ENCODE peak calls at places on chromosomes 13 and 19, in five cellular contexts. H is GM12891, C is suprapubic skin, I is K562, G is breast epithelium. V is an unnamed sample.

GRCh38 chr19:33254245-33254824 is 28.7 kb upstream of the SLC7A10 start:
- DNase-seq in H (no peak), C (no peak), I (no peak), G (no peak), V (no peak)

GRCh38 chr19:5480427-5480836 is 25.2 kb downstream of the ZNRF4 start:
- DNase-seq in H (no peak), C (no peak), I (peak; percentile 63), G (no peak), V (no peak)

GRCh38 chr13:108272333-108272732 is 2.8 kb downstream of the TNFSF13B start:
- DNase-seq in H (no peak), C (no peak), I (no peak), G (no peak), V (no peak)

GRCh38 chr13:48891586-48891985 is 84.1 kb upstream of the FNDC3A start:
- DNase-seq in H (no peak), C (no peak), I (no peak), G (no peak), V (no peak)

GRCh38 chr13:113145496-113145895 is 13.0 kb upstream of the PROZ start:
- DNase-seq in H (no peak), C (no peak), I (no peak), G (no peak), V (no peak)

GRCh38 chr19:29326849-29327840 is 114.2 kb upstream of the UQCRFS1 start:
- DNase-seq in H (no peak), C (no peak), I (no peak), G (no peak), V (no peak)

GRCh38 chr19:32800757-32801156 is 68.8 kb downstream of the SLC7A9 start:
- DNase-seq in H (no peak), C (no peak), I (no peak), G (no peak), V (no peak)

GRCh38 chr13:94249512-94249911 is 230.0 kb downstream of the DCT start:
- DNase-seq in H (no peak), C (no peak), I (no peak), G (no peak), V (no peak)

GRCh38 chr19:2722541-2723344 is 1.6 kb upstream of the DIRAS1 start:
- DNase-seq in H (no peak), C (no peak), I (peak; percentile 65), G (peak; percentile 66), V (peak; percentile 27)

GRCh38 chr19:43777163-43777700 is 3.5 kb downstream of the KCNN4 start:
- DNase-seq in H (no peak), C (no peak), I (peak; percentile 39), G (no peak), V (no peak)

DNA sequence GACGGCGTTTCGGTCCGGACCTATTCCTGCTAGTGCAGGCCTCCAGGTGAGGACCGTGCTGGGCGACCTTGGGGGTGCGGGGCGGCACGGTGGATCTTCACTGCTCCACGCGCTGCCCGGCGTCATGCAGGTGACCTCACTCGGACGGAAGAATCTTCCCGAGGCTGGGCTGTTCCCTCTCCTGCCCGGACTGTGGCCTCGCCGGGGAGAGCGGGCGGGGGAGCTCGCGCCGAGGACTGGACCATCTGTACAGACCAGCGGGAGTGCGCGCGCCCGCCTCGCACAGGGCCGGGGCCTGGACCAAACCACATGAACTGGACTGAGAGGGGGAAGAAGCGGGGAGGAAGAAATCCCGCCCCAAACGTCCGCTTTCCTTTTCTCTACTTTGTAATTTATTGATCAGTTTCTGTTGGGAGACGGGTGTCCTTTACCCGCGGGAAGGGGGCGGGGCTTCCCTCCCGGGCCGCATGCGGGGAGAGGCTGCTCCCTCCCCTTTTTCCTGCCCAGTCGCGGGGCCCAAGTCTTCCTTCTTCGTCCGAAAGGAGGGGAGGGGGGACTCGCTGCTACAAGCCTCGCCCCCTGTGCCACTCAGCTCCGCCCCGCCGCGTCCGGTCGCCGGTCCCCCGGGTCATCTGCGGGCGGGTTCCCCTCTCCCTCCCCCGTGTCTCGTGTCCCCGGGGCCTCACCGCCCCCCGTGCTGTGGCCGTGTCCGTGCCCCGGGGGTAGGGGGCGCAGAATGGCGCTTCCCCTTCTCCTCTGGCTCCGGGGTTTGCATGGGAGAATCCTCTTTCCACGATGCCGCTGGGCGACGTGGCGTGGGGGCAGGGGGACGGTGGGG is 4.9 kb downstream of the HRC start:
- DNase-seq in H (peak; percentile 58), C (peak; percentile 87), I (peak; percentile 76), G (peak; percentile 88), V (no peak)
- TF ChIP-seq POLR2A in H (no peak), C (no peak), I (peak; percentile 78), G (no peak), V (no peak)

DNA sequence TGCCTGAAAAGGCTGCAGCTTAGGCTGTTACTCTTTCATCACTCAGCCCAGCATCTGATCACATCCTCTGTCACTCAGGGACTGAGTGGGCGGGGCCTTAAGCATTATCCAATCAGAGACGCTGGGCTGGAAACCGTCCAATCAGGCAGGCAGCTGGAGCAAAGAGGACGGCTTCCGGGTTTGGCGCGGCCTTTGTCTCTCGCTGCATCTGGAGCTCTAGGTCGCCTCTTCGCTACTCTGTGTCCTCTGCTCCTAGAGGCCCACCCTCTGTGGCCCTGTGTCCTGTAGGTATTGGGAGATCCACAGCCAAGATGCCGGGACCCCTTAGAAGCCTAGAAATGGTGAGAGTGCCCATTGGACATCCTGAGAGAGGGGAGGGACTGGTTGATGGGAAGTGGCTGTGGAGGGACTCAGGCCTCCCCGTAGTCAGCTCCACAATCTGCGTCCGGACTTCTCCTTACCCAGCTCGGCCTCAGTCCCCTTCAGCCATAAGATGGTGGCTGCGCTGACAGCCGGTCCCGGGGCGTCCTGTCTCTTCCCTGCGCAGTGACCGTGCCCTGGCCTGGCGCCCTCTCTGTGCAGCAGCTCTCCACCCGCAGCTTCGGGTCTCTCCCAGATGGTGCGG is at the start of gene ZNF486:
- DNase-seq in H (peak; percentile 34), C (peak; percentile 98), I (peak; percentile 17), G (peak; percentile 99), V (no peak)
- TF ChIP-seq POLR2AphosphoS5 in H (peak; percentile 57), C (no peak), I (no peak), G (peak; percentile 58), V (no peak)

DNA sequence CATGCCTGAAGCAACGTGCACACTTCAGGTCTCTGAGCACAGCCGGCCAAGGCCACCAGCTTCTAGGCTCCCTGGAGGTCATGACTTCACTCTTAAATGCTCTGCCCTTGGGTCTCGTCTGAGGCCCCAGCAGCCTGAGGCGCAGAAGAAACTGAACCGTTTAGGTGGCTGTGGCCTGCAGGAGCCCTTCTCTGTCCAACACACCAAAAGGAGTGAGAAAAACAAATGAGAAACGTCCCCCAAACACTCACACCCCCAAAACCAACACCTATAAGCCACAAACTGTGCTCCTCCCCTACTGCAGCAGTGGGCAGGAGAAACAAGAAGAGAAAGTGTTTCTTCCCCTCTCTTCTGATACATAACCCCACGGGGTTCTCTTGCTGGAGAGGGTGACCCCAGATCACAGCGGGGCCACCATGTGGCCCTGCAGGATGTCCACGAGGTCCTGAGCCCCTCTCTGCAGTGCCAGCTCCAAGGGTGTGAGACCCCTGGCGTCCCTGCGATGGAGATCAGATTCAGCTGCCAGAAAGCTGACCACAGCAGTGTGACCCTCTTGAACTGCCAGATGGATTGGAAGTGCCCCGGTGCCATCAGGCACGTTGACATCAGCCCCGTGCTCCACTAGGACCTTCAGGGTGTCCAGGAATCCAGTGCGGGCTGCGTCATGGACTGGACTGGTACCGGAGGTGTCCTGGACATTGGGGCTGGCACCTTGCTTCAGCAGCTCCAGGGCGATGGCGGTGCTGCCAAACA is 1.0 kb upstream of the KRI1 start:
- DNase-seq in H (no peak), C (peak; percentile 78), I (no peak), G (no peak), V (no peak)
- TF ChIP-seq POLR2A in H (no peak), C (no peak), I (no peak), G (no peak), V (peak; percentile 43)

GRCh38 chr19:45421953-45422498 is 1.7 kb downstream of the ERCC1 start:
- DNase-seq in H (no peak), C (no peak), I (no peak), G (no peak), V (no peak)

GRCh38 chr19:45424191-45425058 is 708 bp upstream of the ERCC1 start:
- DNase-seq in H (no peak), C (peak; percentile 90), I (peak; percentile 69), G (no peak), V (no peak)

GRCh38 chr19:45420871-45421270 is 2.8 kb downstream of the ERCC1 start:
- DNase-seq in H (no peak), C (no peak), I (no peak), G (no peak), V (no peak)

GRCh38 chr19:45423033-45423588 is 606 bp downstream of the ERCC1 start:
- DNase-seq in H (no peak), C (peak; percentile 97), I (no peak), G (no peak), V (no peak)

DNA sequence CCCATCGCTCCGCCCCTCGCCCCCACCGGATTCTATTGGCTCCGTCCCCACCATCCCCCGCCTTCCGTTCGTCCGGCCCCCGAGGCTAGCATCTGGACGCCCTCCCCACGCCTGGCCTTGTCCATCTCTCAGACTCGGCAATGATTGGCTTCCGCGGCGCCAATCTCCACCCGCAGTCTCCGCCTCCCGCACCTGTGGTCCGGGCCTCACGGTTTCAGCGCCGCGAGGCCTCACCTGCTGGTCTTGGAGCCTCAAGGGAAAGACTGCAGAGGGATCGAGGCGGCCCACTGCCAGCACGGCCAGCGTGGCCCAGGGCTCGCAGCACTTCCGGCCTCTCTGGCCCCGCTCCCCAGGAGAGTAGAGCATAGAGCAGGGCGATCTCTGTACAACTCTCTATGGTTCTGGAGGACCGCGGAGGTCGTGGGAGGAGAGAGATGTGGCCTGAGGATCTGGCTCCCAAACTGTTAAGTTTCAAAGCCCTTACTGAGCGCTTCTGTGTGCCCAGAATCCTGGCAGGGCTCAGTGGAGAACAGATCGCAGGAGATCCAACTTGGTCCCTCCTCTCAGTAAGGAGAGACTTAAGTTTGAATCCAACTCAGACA is at the start of gene ERCC1:
- DNase-seq in H (peak; percentile 91), C (no peak), I (peak; percentile 98), G (peak; percentile 95), V (peak; percentile 94)
- TF ChIP-seq POLR2AphosphoS5 in H (peak; percentile 77), C (no peak), I (peak; percentile 66), G (peak; percentile 78), V (peak; percentile 74)

DNA sequence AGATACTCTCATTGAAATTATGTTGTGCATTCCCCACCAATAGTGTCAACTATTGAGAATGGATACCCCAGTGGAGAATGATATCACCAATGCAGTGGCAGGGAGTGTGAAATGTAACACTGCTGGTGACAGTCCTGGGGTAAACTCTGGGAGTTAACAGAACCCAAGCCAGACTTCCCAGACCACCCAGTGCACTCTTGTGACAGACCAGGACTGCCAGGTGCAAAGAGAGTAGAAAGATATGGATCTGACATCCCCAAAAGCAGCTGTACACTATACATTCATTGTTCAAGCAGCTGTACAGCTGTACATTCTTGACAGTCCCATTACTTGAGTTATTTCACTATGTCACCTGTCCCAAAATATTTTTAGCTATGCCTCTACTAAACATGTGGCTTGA is 886.6 kb downstream of the DIAPH3 start:
- DNase-seq in H (no peak), C (no peak), I (no peak), G (no peak), V (no peak)
- TF ChIP-seq POLR2A in H (no peak), C (no peak), I (no peak), G (no peak), V (no peak)